ENCODE peak calls at places on chromosomes 13 and 19, in six cellular contexts. Y is cardiac fibroblast, G is brain microvascular endothelial cell, T is NT2/D1, X is fibroblast of mammary gland, K is colonic mucosa. I is an unnamed sample.

GRCh38 chr19:17289489-17289888 is 7.8 kb downstream of the ANKLE1 start:
- DNase-seq in X (peak; percentile 93), K (peak; percentile 68), Y (peak; percentile 96), T (peak; percentile 89), G (peak; percentile 88), I (peak; percentile 75)

GRCh38 chr13:40146586-40147240 is 491.3 kb downstream of the COG6 start:
- DNase-seq in X (no peak), T (no peak), Y (no peak), G (no peak), K (no peak), I (no peak)

GRCh38 chr13:59111711-59112110 is 1052.0 kb downstream of the DIAPH3 start:
- DNase-seq in T (no peak), Y (peak; percentile 72), X (peak; percentile 51), K (no peak), G (peak; percentile 86), I (peak; percentile 48)

GRCh38 chr19:2123682-2124387 is 27.1 kb downstream of the IZUMO4 start:
- DNase-seq in T (no peak), G (no peak), Y (peak; percentile 9), X (no peak), K (no peak), I (no peak)

GRCh38 chr19:34180709-34181108 is 8.4 kb downstream of the LSM14A start:
- DNase-seq in K (no peak), G (no peak), X (no peak), Y (no peak), T (no peak), I (no peak)

GRCh38 chr13:33487575-33488243 is 202.2 kb upstream of the STARD13 start:
- DNase-seq in Y (peak; percentile 68), K (peak; percentile 25), G (no peak), X (peak; percentile 74), T (no peak), I (no peak)

GRCh38 chr13:113591750-113592149 is 7.2 kb downstream of the TFDP1 start:
- DNase-seq in X (no peak), T (no peak), G (no peak), Y (no peak), K (peak; percentile 5), I (no peak)

GRCh38 chr13:98014766-98015165 is 61.3 kb downstream of the IPO5 start:
- DNase-seq in G (peak; percentile 49), X (peak; percentile 79), T (no peak), Y (peak; percentile 85), K (no peak), I (peak; percentile 46)

GRCh38 chr13:103178986-103179695 is 112.9 kb upstream of the SLC10A2 start:
- DNase-seq in T (no peak), K (no peak), Y (no peak), G (no peak), X (no peak), I (no peak)

GRCh38 chr13:40366119-40366518 is 300.3 kb downstream of the FOXO1 start:
- DNase-seq in G (no peak), K (no peak), X (no peak), Y (no peak), T (no peak), I (no peak)

GRCh38 chr19:50419580-50420035 is 870 bp downstream of the SPIB start:
- DNase-seq in T (no peak), K (no peak), Y (no peak), G (no peak), X (no peak), I (no peak)
- H3K4me3 ChIP-seq in T (peak overlapping the region; percentile 8), K (peak overlapping the region; percentile 15), Y (no peak overlapping the region), G (no peak overlapping the region), X (no peak overlapping the region), I (no peak overlapping the region)

GRCh38 chr19:7505682-7506384 is 10.1 kb upstream of the ZNF358 start:
- DNase-seq in G (no peak), X (no peak), Y (no peak), K (no peak), T (no peak), I (no peak)
- H3K4me3 ChIP-seq in G (no peak overlapping the region), X (peak overlapping the region; percentile 17), Y (no peak overlapping the region), K (peak overlapping the region; percentile 34), T (peak overlapping the region; percentile 30), I (no peak overlapping the region)

GRCh38 chr19:47544476-47544875 is 28.5 kb downstream of the ZNF541 start:
- DNase-seq in X (no peak), Y (no peak), T (no peak), G (no peak), K (no peak), I (no peak)
- H3K4me3 ChIP-seq in X (no peak overlapping the region), Y (no peak overlapping the region), T (no peak overlapping the region), G (no peak overlapping the region), K (no peak overlapping the region), I (no peak overlapping the region)

GRCh38 chr13:62139597-62139996 is 723.9 kb upstream of the PCDH20 start:
- DNase-seq in X (no peak), K (no peak), G (no peak), T (no peak), Y (no peak), I (no peak)
- H3K4me3 ChIP-seq in X (no peak overlapping the region), K (no peak overlapping the region), G (no peak overlapping the region), T (no peak overlapping the region), Y (no peak overlapping the region), I (no peak overlapping the region)

I was measured in skeletal muscle cell.